ENCODE peak calls at places on chromosomes 16 and 17, in eight cellular contexts. One of them, this sample, is unnamed.

GRCh38 chr17:76337413-76337777 is 16.3 kb downstream of the PRPSAP1 start:
- DNase-seq in neural crest cell: no peak
- DNase-seq in B cell: no peak
- DNase-seq in lower lobe of right lung: no peak
- DNase-seq in effector memory CD8-positive, alpha-beta T cell: no peak
- DNase-seq in non-pigmented ciliary epithelial cell: no peak
- DNase-seq in kidney tubule cell: peak
- DNase-seq in H1: no peak
- DNase-seq in this sample: no peak

GRCh38 chr17:2982854-2983636 is 80.4 kb downstream of the OR1D5 start:
- DNase-seq in non-pigmented ciliary epithelial cell: no peak
- DNase-seq in B cell: no peak
- DNase-seq in kidney tubule cell: peak
- DNase-seq in H1: no peak
- DNase-seq in lower lobe of right lung: peak
- DNase-seq in neural crest cell: no peak
- DNase-seq in effector memory CD8-positive, alpha-beta T cell: no peak
- DNase-seq in this sample: no peak

GRCh38 chr17:1650731-1651558 is 1.3 kb upstream of the RILP start:
- DNase-seq in lower lobe of right lung: peak
- DNase-seq in neural crest cell: no peak
- DNase-seq in effector memory CD8-positive, alpha-beta T cell: no peak
- DNase-seq in B cell: no peak
- DNase-seq in H1: no peak
- DNase-seq in kidney tubule cell: no peak
- DNase-seq in non-pigmented ciliary epithelial cell: no peak
- DNase-seq in this sample: no peak

GRCh38 chr17:27456681-27457404 is 595 bp downstream of the KSR1 start:
- DNase-seq in neural crest cell: peak
- DNase-seq in lower lobe of right lung: no peak
- DNase-seq in B cell: peak
- DNase-seq in non-pigmented ciliary epithelial cell: no peak
- DNase-seq in effector memory CD8-positive, alpha-beta T cell: no peak
- DNase-seq in H1: no peak
- DNase-seq in kidney tubule cell: no peak
- DNase-seq in this sample: no peak

GRCh38 chr16:48901712-48902374 is 291.9 kb upstream of the N4BP1 start:
- DNase-seq in neural crest cell: no peak
- DNase-seq in H1: no peak
- DNase-seq in B cell: no peak
- DNase-seq in lower lobe of right lung: no peak
- DNase-seq in effector memory CD8-positive, alpha-beta T cell: no peak
- DNase-seq in non-pigmented ciliary epithelial cell: no peak
- DNase-seq in kidney tubule cell: no peak
- DNase-seq in this sample: no peak

GRCh38 chr17:74491645-74492044 is 25.2 kb downstream of the CD300A start:
- DNase-seq in non-pigmented ciliary epithelial cell: no peak
- DNase-seq in kidney tubule cell: peak
- DNase-seq in H1: no peak
- DNase-seq in neural crest cell: no peak
- DNase-seq in lower lobe of right lung: no peak
- DNase-seq in B cell: no peak
- DNase-seq in effector memory CD8-positive, alpha-beta T cell: no peak
- DNase-seq in this sample: no peak

GRCh38 chr16:27268376-27269299 is at the start of gene NSMCE1:
- DNase-seq in kidney tubule cell: peak
- DNase-seq in non-pigmented ciliary epithelial cell: peak
- DNase-seq in effector memory CD8-positive, alpha-beta T cell: peak
- DNase-seq in neural crest cell: peak
- DNase-seq in lower lobe of right lung: peak
- DNase-seq in B cell: peak
- DNase-seq in H1: peak
- DNase-seq in this sample: peak

GRCh38 chr17:50594931-50595330 is 34.4 kb downstream of the CACNA1G start:
- DNase-seq in B cell: no peak
- DNase-seq in neural crest cell: no peak
- DNase-seq in kidney tubule cell: no peak
- DNase-seq in H1: no peak
- DNase-seq in non-pigmented ciliary epithelial cell: no peak
- DNase-seq in effector memory CD8-positive, alpha-beta T cell: no peak
- DNase-seq in lower lobe of right lung: no peak
- DNase-seq in this sample: no peak

GRCh38 chr16:4101421-4102275 is 14.6 kb downstream of the ADCY9 start:
- DNase-seq in kidney tubule cell: no peak
- DNase-seq in non-pigmented ciliary epithelial cell: no peak
- DNase-seq in lower lobe of right lung: peak
- DNase-seq in H1: no peak
- DNase-seq in effector memory CD8-positive, alpha-beta T cell: no peak
- DNase-seq in B cell: no peak
- DNase-seq in neural crest cell: no peak
- DNase-seq in this sample: no peak

GRCh38 chr17:78236362-78237127 is 5.1 kb downstream of the TMEM235 start:
- DNase-seq in neural crest cell: no peak
- DNase-seq in H1: no peak
- DNase-seq in effector memory CD8-positive, alpha-beta T cell: no peak
- DNase-seq in kidney tubule cell: no peak
- DNase-seq in lower lobe of right lung: no peak
- DNase-seq in non-pigmented ciliary epithelial cell: no peak
- DNase-seq in B cell: no peak
- DNase-seq in this sample: no peak

GRCh38 chr17:39738568-39738901 is 797 bp downstream of the GRB7 start:
- DNase-seq in H1: peak
- DNase-seq in effector memory CD8-positive, alpha-beta T cell: peak
- DNase-seq in neural crest cell: no peak
- DNase-seq in lower lobe of right lung: no peak
- DNase-seq in kidney tubule cell: peak
- DNase-seq in B cell: peak
- DNase-seq in non-pigmented ciliary epithelial cell: no peak
- DNase-seq in this sample: peak

GRCh38 chr17:82520041-82520910 is 744 bp downstream of the FOXK2 start:
- DNase-seq in kidney tubule cell: no peak
- DNase-seq in B cell: peak
- DNase-seq in neural crest cell: peak
- DNase-seq in lower lobe of right lung: peak
- DNase-seq in effector memory CD8-positive, alpha-beta T cell: peak
- DNase-seq in non-pigmented ciliary epithelial cell: no peak
- DNase-seq in H1: peak
- DNase-seq in this sample: peak

GRCh38 chr16:53922805-53923645 is 219.1 kb downstream of the FTO start:
- DNase-seq in kidney tubule cell: no peak
- DNase-seq in B cell: no peak
- DNase-seq in H1: no peak
- DNase-seq in lower lobe of right lung: no peak
- DNase-seq in neural crest cell: no peak
- DNase-seq in effector memory CD8-positive, alpha-beta T cell: no peak
- DNase-seq in non-pigmented ciliary epithelial cell: no peak
- DNase-seq in this sample: no peak

GRCh38 chr16:5042574-5043171 is 8.9 kb upstream of the NAGPA start:
- DNase-seq in neural crest cell: no peak
- DNase-seq in lower lobe of right lung: no peak
- DNase-seq in effector memory CD8-positive, alpha-beta T cell: no peak
- DNase-seq in kidney tubule cell: peak
- DNase-seq in non-pigmented ciliary epithelial cell: no peak
- DNase-seq in H1: no peak
- DNase-seq in B cell: no peak
- DNase-seq in this sample: no peak

GRCh38 chr17:74354123-74354522 is 7.5 kb downstream of the BTBD17 start:
- DNase-seq in effector memory CD8-positive, alpha-beta T cell: peak
- DNase-seq in non-pigmented ciliary epithelial cell: no peak
- DNase-seq in kidney tubule cell: peak
- DNase-seq in H1: peak
- DNase-seq in B cell: peak
- DNase-seq in lower lobe of right lung: no peak
- DNase-seq in neural crest cell: peak
- DNase-seq in this sample: peak

GRCh38 chr16:700684-701584 is 4.7 kb downstream of the FBXL16 start:
- DNase-seq in H1: peak
- DNase-seq in non-pigmented ciliary epithelial cell: no peak
- DNase-seq in B cell: peak
- DNase-seq in neural crest cell: peak
- DNase-seq in effector memory CD8-positive, alpha-beta T cell: peak
- DNase-seq in lower lobe of right lung: no peak
- DNase-seq in kidney tubule cell: no peak
- DNase-seq in this sample: peak

GRCh38 chr17:19316756-19317358 is 45.7 kb downstream of the B9D1 start:
- DNase-seq in neural crest cell: no peak
- DNase-seq in B cell: no peak
- DNase-seq in effector memory CD8-positive, alpha-beta T cell: no peak
- DNase-seq in non-pigmented ciliary epithelial cell: no peak
- DNase-seq in kidney tubule cell: peak
- DNase-seq in lower lobe of right lung: no peak
- DNase-seq in H1: no peak
- DNase-seq in this sample: no peak

GRCh38 chr17:82384051-82384729 is 12.6 kb downstream of the UTS2R start:
- DNase-seq in effector memory CD8-positive, alpha-beta T cell: no peak
- DNase-seq in non-pigmented ciliary epithelial cell: no peak
- DNase-seq in kidney tubule cell: no peak
- DNase-seq in H1: no peak
- DNase-seq in B cell: no peak
- DNase-seq in lower lobe of right lung: peak
- DNase-seq in neural crest cell: no peak
- DNase-seq in this sample: no peak